ENCODE peak calls at places on chromosomes 12 and 14, in nine cellular contexts. One of them, this sample, is unnamed.

GRCh38 chr12:115149685-115150378 is 465.9 kb upstream of the TBX3 start:
- DNase-seq in right cardiac atrium: no peak
- DNase-seq in tibial artery: no peak
- DNase-seq in BE2C: no peak
- DNase-seq in SK-N-SH: no peak
- DNase-seq in IMR-90: peak; percentile 99
- DNase-seq in mammary epithelial cell: peak; percentile 58
- DNase-seq in endodermal cell: no peak
- DNase-seq in CD8-positive, alpha-beta T cell: no peak
- DNase-seq in this sample: no peak

GRCh38 chr12:122834229-122834920 is 882 bp upstream of the HIP1R start:
- DNase-seq in right cardiac atrium: no peak
- DNase-seq in tibial artery: no peak
- DNase-seq in BE2C: peak; percentile 57
- DNase-seq in SK-N-SH: peak; percentile 83
- DNase-seq in IMR-90: peak; percentile 44
- DNase-seq in mammary epithelial cell: peak; percentile 45
- DNase-seq in endodermal cell: peak; percentile 92
- DNase-seq in CD8-positive, alpha-beta T cell: no peak
- DNase-seq in this sample: no peak

GRCh38 chr12:128267651-128268347 is 829 bp downstream of the TMEM132C start:
- DNase-seq in right cardiac atrium: no peak
- DNase-seq in tibial artery: no peak
- DNase-seq in BE2C: no peak
- DNase-seq in SK-N-SH: peak; percentile 40
- DNase-seq in IMR-90: no peak
- DNase-seq in mammary epithelial cell: no peak
- DNase-seq in endodermal cell: peak; percentile 80
- DNase-seq in CD8-positive, alpha-beta T cell: no peak
- DNase-seq in this sample: no peak

GRCh38 chr14:95253039-95253620 is 66.6 kb downstream of the CLMN start:
- DNase-seq in right cardiac atrium: no peak
- DNase-seq in tibial artery: no peak
- DNase-seq in BE2C: no peak
- DNase-seq in SK-N-SH: no peak
- DNase-seq in IMR-90: no peak
- DNase-seq in mammary epithelial cell: no peak
- DNase-seq in endodermal cell: no peak
- DNase-seq in CD8-positive, alpha-beta T cell: no peak
- DNase-seq in this sample: no peak

GRCh38 chr14:94029250-94029649 is 3.1 kb downstream of the OTUB2 start:
- DNase-seq in right cardiac atrium: no peak
- DNase-seq in tibial artery: no peak
- DNase-seq in BE2C: no peak
- DNase-seq in SK-N-SH: no peak
- DNase-seq in IMR-90: no peak
- DNase-seq in mammary epithelial cell: no peak
- DNase-seq in endodermal cell: no peak
- DNase-seq in CD8-positive, alpha-beta T cell: no peak
- DNase-seq in this sample: no peak

GRCh38 chr14:52067873-52068740 is 752 bp downstream of the NID2 start:
- DNase-seq in right cardiac atrium: peak; percentile 49
- DNase-seq in tibial artery: no peak
- DNase-seq in BE2C: peak; percentile 42
- DNase-seq in SK-N-SH: peak; percentile 62
- DNase-seq in IMR-90: peak; percentile 51
- DNase-seq in mammary epithelial cell: no peak
- DNase-seq in endodermal cell: peak; percentile 84
- DNase-seq in CD8-positive, alpha-beta T cell: no peak
- DNase-seq in this sample: no peak

GRCh38 chr12:25995906-25996305 is 37.4 kb downstream of the RASSF8 start:
- DNase-seq in right cardiac atrium: no peak
- DNase-seq in tibial artery: no peak
- DNase-seq in BE2C: no peak
- DNase-seq in SK-N-SH: no peak
- DNase-seq in IMR-90: peak; percentile 60
- DNase-seq in mammary epithelial cell: no peak
- DNase-seq in endodermal cell: no peak
- DNase-seq in CD8-positive, alpha-beta T cell: no peak
- DNase-seq in this sample: no peak

GRCh38 chr12:1883513-1883912 is 34.9 kb downstream of the CACNA2D4 start:
- DNase-seq in right cardiac atrium: no peak
- DNase-seq in tibial artery: no peak
- DNase-seq in BE2C: no peak
- DNase-seq in SK-N-SH: no peak
- DNase-seq in IMR-90: no peak
- DNase-seq in mammary epithelial cell: no peak
- DNase-seq in endodermal cell: no peak
- DNase-seq in CD8-positive, alpha-beta T cell: no peak
- DNase-seq in this sample: no peak

GRCh38 chr14:101889898-101890297 is 74.5 kb upstream of the DYNC1H1 start:
- DNase-seq in right cardiac atrium: no peak
- DNase-seq in tibial artery: no peak
- DNase-seq in BE2C: no peak
- DNase-seq in SK-N-SH: no peak
- DNase-seq in IMR-90: no peak
- DNase-seq in mammary epithelial cell: no peak
- DNase-seq in endodermal cell: peak; percentile 39
- DNase-seq in CD8-positive, alpha-beta T cell: no peak
- DNase-seq in this sample: no peak

GRCh38 chr12:51898937-51899336 is 8.4 kb upstream of the ACVRL1 start:
- DNase-seq in right cardiac atrium: no peak
- DNase-seq in tibial artery: peak; percentile 15
- DNase-seq in BE2C: no peak
- DNase-seq in SK-N-SH: no peak
- DNase-seq in IMR-90: peak; percentile 69
- DNase-seq in mammary epithelial cell: peak; percentile 11
- DNase-seq in endodermal cell: no peak
- DNase-seq in CD8-positive, alpha-beta T cell: no peak
- DNase-seq in this sample: no peak

GRCh38 chr12:8026282-8026637 is 6.3 kb upstream of the FOXJ2 start:
- DNase-seq in right cardiac atrium: no peak
- DNase-seq in tibial artery: no peak
- DNase-seq in BE2C: no peak
- DNase-seq in SK-N-SH: no peak
- DNase-seq in IMR-90: no peak
- DNase-seq in mammary epithelial cell: no peak
- DNase-seq in endodermal cell: no peak
- DNase-seq in CD8-positive, alpha-beta T cell: no peak
- DNase-seq in this sample: no peak

GRCh38 chr14:103520657-103521437 is 1.8 kb downstream of the CKB start:
- DNase-seq in right cardiac atrium: peak; percentile 86
- DNase-seq in tibial artery: peak; percentile 77
- DNase-seq in BE2C: peak; percentile 92
- DNase-seq in SK-N-SH: peak; percentile 92
- DNase-seq in IMR-90: peak; percentile 40
- DNase-seq in mammary epithelial cell: peak; percentile 46
- DNase-seq in endodermal cell: peak; percentile 94
- DNase-seq in CD8-positive, alpha-beta T cell: peak; percentile 55
- DNase-seq in this sample: no peak

GRCh38 chr12:34305176-34305575 is 282.9 kb downstream of the ALG10 start:
- DNase-seq in right cardiac atrium: no peak
- DNase-seq in tibial artery: no peak
- DNase-seq in BE2C: no peak
- DNase-seq in SK-N-SH: no peak
- DNase-seq in IMR-90: no peak
- DNase-seq in mammary epithelial cell: no peak
- DNase-seq in endodermal cell: no peak
- DNase-seq in CD8-positive, alpha-beta T cell: no peak
- DNase-seq in this sample: no peak

GRCh38 chr12:127803545-127803944 is 463.4 kb upstream of the TMEM132C start:
- DNase-seq in right cardiac atrium: no peak
- DNase-seq in tibial artery: no peak
- DNase-seq in BE2C: no peak
- DNase-seq in SK-N-SH: no peak
- DNase-seq in IMR-90: no peak
- DNase-seq in mammary epithelial cell: no peak
- DNase-seq in endodermal cell: no peak
- DNase-seq in CD8-positive, alpha-beta T cell: no peak
- DNase-seq in this sample: no peak

DNA sequence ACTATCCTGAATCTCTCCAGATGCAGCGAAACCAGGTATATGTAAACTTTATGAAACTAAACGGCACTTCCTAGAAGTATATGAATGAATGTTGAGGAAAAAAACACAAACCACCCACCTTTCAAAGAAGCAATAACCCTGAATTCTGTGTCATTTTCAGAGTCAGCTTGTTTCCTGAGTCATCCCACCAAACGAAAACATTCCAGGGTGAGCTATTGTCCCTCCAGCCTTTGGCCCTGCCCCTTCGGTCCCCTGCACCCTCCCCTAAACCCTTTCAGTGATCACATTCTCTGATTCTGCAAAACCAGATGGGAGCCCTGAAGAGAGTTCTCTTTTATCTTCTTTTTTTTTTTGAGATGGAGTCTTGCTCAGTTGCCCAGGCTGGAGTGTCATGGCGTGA is 202.6 kb upstream of the ALG10B start:
- DNase-seq in right cardiac atrium: no peak
- DNase-seq in tibial artery: no peak
- DNase-seq in BE2C: no peak
- DNase-seq in SK-N-SH: no peak
- DNase-seq in IMR-90: no peak
- DNase-seq in mammary epithelial cell: no peak
- DNase-seq in endodermal cell: no peak
- DNase-seq in CD8-positive, alpha-beta T cell: no peak
- DNase-seq in this sample: no peak
- H3K9me3 ChIP-seq in right cardiac atrium: no peaks in the 10 kb centered on the region
- H3K9me3 ChIP-seq in tibial artery: no peaks in the 10 kb centered on the region
- H3K9me3 ChIP-seq in BE2C: no peaks in the 10 kb centered on the region
- H3K9me3 ChIP-seq in SK-N-SH: no peaks in the 10 kb centered on the region
- H3K9me3 ChIP-seq in IMR-90: peaks cover 13% of the 10 kb centered on the region
- H3K9me3 ChIP-seq in mammary epithelial cell: no peaks in the 10 kb centered on the region
- H3K9me3 ChIP-seq in endodermal cell: peaks cover 74% of the 10 kb centered on the region
- H3K9me3 ChIP-seq in CD8-positive, alpha-beta T cell: no peaks in the 10 kb centered on the region
- H3K9me3 ChIP-seq in this sample: no peaks in the 10 kb centered on the region

GRCh38 chr12:28855761-28856160 is 293.3 kb upstream of the FAR2 start:
- DNase-seq in right cardiac atrium: no peak
- DNase-seq in tibial artery: no peak
- DNase-seq in BE2C: no peak
- DNase-seq in SK-N-SH: no peak
- DNase-seq in IMR-90: no peak
- DNase-seq in mammary epithelial cell: no peak
- DNase-seq in endodermal cell: no peak
- DNase-seq in CD8-positive, alpha-beta T cell: no peak
- DNase-seq in this sample: no peak

GRCh38 chr12:28857327-28857726 is 291.8 kb upstream of the FAR2 start:
- DNase-seq in right cardiac atrium: no peak
- DNase-seq in tibial artery: no peak
- DNase-seq in BE2C: no peak
- DNase-seq in SK-N-SH: no peak
- DNase-seq in IMR-90: no peak
- DNase-seq in mammary epithelial cell: no peak
- DNase-seq in endodermal cell: no peak
- DNase-seq in CD8-positive, alpha-beta T cell: no peak
- DNase-seq in this sample: no peak

DNA sequence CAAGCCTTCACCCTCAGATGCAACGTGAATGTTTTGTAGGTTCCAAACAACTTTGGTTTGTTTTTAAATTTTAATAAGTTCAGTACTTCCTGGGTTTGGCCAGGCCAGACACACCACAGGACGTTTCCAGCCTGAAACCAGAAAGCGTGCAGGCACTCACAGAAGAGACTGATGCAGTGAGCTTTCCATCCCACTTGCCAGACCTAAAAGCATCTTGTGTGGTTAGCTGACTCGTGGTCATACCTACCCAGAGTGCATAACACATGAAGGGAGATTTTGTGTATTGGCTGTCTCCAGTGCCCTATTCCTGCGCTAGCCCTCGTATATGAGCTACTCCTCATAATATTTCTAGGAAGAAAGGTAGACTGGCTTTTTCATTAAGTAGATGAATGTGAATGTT is 297.3 kb upstream of the FAR2 start:
- DNase-seq in right cardiac atrium: no peak
- DNase-seq in tibial artery: no peak
- DNase-seq in BE2C: no peak
- DNase-seq in SK-N-SH: no peak
- DNase-seq in IMR-90: peak; percentile 14
- DNase-seq in mammary epithelial cell: no peak
- DNase-seq in endodermal cell: no peak
- DNase-seq in CD8-positive, alpha-beta T cell: no peak
- DNase-seq in this sample: no peak
- H3K9me3 ChIP-seq in right cardiac atrium: no peaks in the 10 kb centered on the region
- H3K9me3 ChIP-seq in tibial artery: no peaks in the 10 kb centered on the region
- H3K9me3 ChIP-seq in BE2C: no peaks in the 10 kb centered on the region
- H3K9me3 ChIP-seq in SK-N-SH: no peaks in the 10 kb centered on the region
- H3K9me3 ChIP-seq in IMR-90: no peaks in the 10 kb centered on the region
- H3K9me3 ChIP-seq in mammary epithelial cell: no peaks in the 10 kb centered on the region
- H3K9me3 ChIP-seq in endodermal cell: no peaks in the 10 kb centered on the region
- H3K9me3 ChIP-seq in CD8-positive, alpha-beta T cell: no peaks in the 10 kb centered on the region
- H3K9me3 ChIP-seq in this sample: no peaks in the 10 kb centered on the region

GRCh38 chr14:98290596-98290995 is 981.4 kb downstream of the BCL11B start:
- DNase-seq in right cardiac atrium: no peak
- DNase-seq in tibial artery: no peak
- DNase-seq in BE2C: no peak
- DNase-seq in SK-N-SH: no peak
- DNase-seq in IMR-90: no peak
- DNase-seq in mammary epithelial cell: peak; percentile 75
- DNase-seq in endodermal cell: no peak
- DNase-seq in CD8-positive, alpha-beta T cell: no peak
- DNase-seq in this sample: no peak

GRCh38 chr14:98293527-98293926 is 978.5 kb downstream of the BCL11B start:
- DNase-seq in right cardiac atrium: no peak
- DNase-seq in tibial artery: no peak
- DNase-seq in BE2C: no peak
- DNase-seq in SK-N-SH: no peak
- DNase-seq in IMR-90: no peak
- DNase-seq in mammary epithelial cell: peak; percentile 71
- DNase-seq in endodermal cell: no peak
- DNase-seq in CD8-positive, alpha-beta T cell: no peak
- DNase-seq in this sample: no peak

GRCh38 chr14:98292191-98292590 is 979.8 kb downstream of the BCL11B start:
- DNase-seq in right cardiac atrium: no peak
- DNase-seq in tibial artery: no peak
- DNase-seq in BE2C: no peak
- DNase-seq in SK-N-SH: no peak
- DNase-seq in IMR-90: no peak
- DNase-seq in mammary epithelial cell: no peak
- DNase-seq in endodermal cell: no peak
- DNase-seq in CD8-positive, alpha-beta T cell: no peak
- DNase-seq in this sample: no peak

DNA sequence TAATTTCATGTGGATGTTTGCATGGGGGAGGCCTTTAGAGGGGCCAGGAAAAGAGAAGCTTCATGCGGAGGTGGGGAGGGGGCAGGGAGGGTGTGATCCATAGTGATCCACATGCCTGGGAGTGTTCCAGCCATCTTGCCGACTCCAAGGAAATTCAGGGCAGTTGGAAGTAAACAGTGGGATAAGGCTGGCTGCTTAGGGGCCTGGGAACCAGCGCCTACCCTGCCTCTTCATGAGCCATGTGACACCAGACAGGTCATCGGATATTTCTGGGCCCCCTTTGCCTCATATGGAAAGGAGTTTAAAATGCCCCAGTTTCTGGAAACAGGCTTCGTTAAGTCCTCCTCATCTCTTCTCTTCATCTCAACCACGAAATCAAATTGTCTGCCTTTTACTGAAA is 983.2 kb downstream of the BCL11B start:
- DNase-seq in right cardiac atrium: no peak
- DNase-seq in tibial artery: no peak
- DNase-seq in BE2C: no peak
- DNase-seq in SK-N-SH: no peak
- DNase-seq in IMR-90: no peak
- DNase-seq in mammary epithelial cell: no peak
- DNase-seq in endodermal cell: no peak
- DNase-seq in CD8-positive, alpha-beta T cell: no peak
- DNase-seq in this sample: no peak
- H3K9me3 ChIP-seq in right cardiac atrium: no peaks in the 10 kb centered on the region
- H3K9me3 ChIP-seq in tibial artery: peaks cover 4% of the 10 kb centered on the region
- H3K9me3 ChIP-seq in BE2C: no peaks in the 10 kb centered on the region
- H3K9me3 ChIP-seq in SK-N-SH: no peaks in the 10 kb centered on the region
- H3K9me3 ChIP-seq in IMR-90: peaks cover 26% of the 10 kb centered on the region
- H3K9me3 ChIP-seq in mammary epithelial cell: no peaks in the 10 kb centered on the region
- H3K9me3 ChIP-seq in endodermal cell: no peaks in the 10 kb centered on the region
- H3K9me3 ChIP-seq in CD8-positive, alpha-beta T cell: no peaks in the 10 kb centered on the region
- H3K9me3 ChIP-seq in this sample: no peaks in the 10 kb centered on the region

GRCh38 chr12:132953163-132953425 is 3.0 kb downstream of the ZNF605 start:
- DNase-seq in right cardiac atrium: no peak
- DNase-seq in tibial artery: no peak
- DNase-seq in BE2C: no peak
- DNase-seq in SK-N-SH: no peak
- DNase-seq in IMR-90: no peak
- DNase-seq in mammary epithelial cell: no peak
- DNase-seq in endodermal cell: peak; percentile 35
- DNase-seq in CD8-positive, alpha-beta T cell: no peak
- DNase-seq in this sample: no peak
- H3K9me3 ChIP-seq in right cardiac atrium: peaks cover 8% of the 10 kb centered on the region
- H3K9me3 ChIP-seq in tibial artery: peaks cover 55% of the 10 kb centered on the region
- H3K9me3 ChIP-seq in BE2C: peaks cover 8% of the 10 kb centered on the region
- H3K9me3 ChIP-seq in SK-N-SH: peaks cover 6% of the 10 kb centered on the region
- H3K9me3 ChIP-seq in IMR-90: peaks cover 53% of the 10 kb centered on the region
- H3K9me3 ChIP-seq in mammary epithelial cell: peaks cover 45% of the 10 kb centered on the region
- H3K9me3 ChIP-seq in endodermal cell: peaks cover 72% of the 10 kb centered on the region
- H3K9me3 ChIP-seq in CD8-positive, alpha-beta T cell: no peaks in the 10 kb centered on the region
- H3K9me3 ChIP-seq in this sample: peaks cover 55% of the 10 kb centered on the region

This sample was measured in thoracic aorta.